ENCODE peak calls at places on chromosomes 13 and 19, in five cellular contexts. One of them, this sample, is unnamed.

GRCh38 chr19:10007811-10008211 is 2.5 kb downstream of the COL5A3 start:
- DNase-seq in upper lobe of left lung: no peak
- DNase-seq in mucosa of gallbladder: no peak
- DNase-seq in caudate nucleus: no peak
- DNase-seq in Jurkat, Clone E6-1: no peak
- DNase-seq in this sample: no peak

GRCh38 chr13:68048802-68049359 is 818.7 kb upstream of the PCDH9 start:
- DNase-seq in Jurkat, Clone E6-1: no peak
- DNase-seq in caudate nucleus: no peak
- DNase-seq in mucosa of gallbladder: no peak
- DNase-seq in upper lobe of left lung: no peak
- DNase-seq in this sample: no peak

GRCh38 chr13:33185853-33186252 is 99.7 kb downstream of the STARD13 start:
- DNase-seq in caudate nucleus: no peak
- DNase-seq in upper lobe of left lung: no peak
- DNase-seq in mucosa of gallbladder: no peak
- DNase-seq in Jurkat, Clone E6-1: no peak
- DNase-seq in this sample: no peak

GRCh38 chr19:15197275-15198005 is 3.4 kb downstream of the NOTCH3 start:
- DNase-seq in upper lobe of left lung: no peak
- DNase-seq in caudate nucleus: no peak
- DNase-seq in mucosa of gallbladder: no peak
- DNase-seq in Jurkat, Clone E6-1: peak
- DNase-seq in this sample: no peak

GRCh38 chr19:53991224-53992113 is at the start of gene CACNG6:
- DNase-seq in upper lobe of left lung: no peak
- DNase-seq in caudate nucleus: no peak
- DNase-seq in mucosa of gallbladder: no peak
- DNase-seq in Jurkat, Clone E6-1: no peak
- DNase-seq in this sample: no peak

GRCh38 chr13:70668983-70669382 is 560.7 kb upstream of the KLHL1 start:
- DNase-seq in mucosa of gallbladder: no peak
- DNase-seq in caudate nucleus: no peak
- DNase-seq in Jurkat, Clone E6-1: no peak
- DNase-seq in upper lobe of left lung: no peak
- DNase-seq in this sample: no peak

GRCh38 chr13:34465423-34465922 is 476.6 kb upstream of the NBEA start:
- DNase-seq in caudate nucleus: no peak
- DNase-seq in mucosa of gallbladder: no peak
- DNase-seq in upper lobe of left lung: no peak
- DNase-seq in Jurkat, Clone E6-1: no peak
- DNase-seq in this sample: no peak

GRCh38 chr13:113997845-113998751 is 24.2 kb upstream of the C13orf46 start:
- DNase-seq in Jurkat, Clone E6-1: no peak
- DNase-seq in mucosa of gallbladder: no peak
- DNase-seq in upper lobe of left lung: peak
- DNase-seq in caudate nucleus: no peak
- DNase-seq in this sample: no peak

GRCh38 chr13:113058129-113058987 is 47.2 kb upstream of the F7 start:
- DNase-seq in Jurkat, Clone E6-1: no peak
- DNase-seq in caudate nucleus: no peak
- DNase-seq in mucosa of gallbladder: no peak
- DNase-seq in upper lobe of left lung: peak
- DNase-seq in this sample: no peak

GRCh38 chr19:37987356-37988332 is 80.6 kb downstream of the SIPA1L3 start:
- DNase-seq in Jurkat, Clone E6-1: no peak
- DNase-seq in mucosa of gallbladder: no peak
- DNase-seq in upper lobe of left lung: no peak
- DNase-seq in caudate nucleus: no peak
- DNase-seq in this sample: no peak

GRCh38 chr13:97125810-97126738 is 96.1 kb upstream of the MBNL2 start:
- DNase-seq in Jurkat, Clone E6-1: no peak
- DNase-seq in mucosa of gallbladder: no peak
- DNase-seq in caudate nucleus: no peak
- DNase-seq in upper lobe of left lung: peak
- DNase-seq in this sample: no peak

GRCh38 chr19:3360494-3361383 is 5.6 kb upstream of the NFIC start:
- DNase-seq in Jurkat, Clone E6-1: no peak
- DNase-seq in caudate nucleus: peak
- DNase-seq in mucosa of gallbladder: peak
- DNase-seq in upper lobe of left lung: peak
- DNase-seq in this sample: peak

GRCh38 chr19:38337360-38337653 is 1.7 kb downstream of the CATSPERG start:
- DNase-seq in Jurkat, Clone E6-1: no peak
- DNase-seq in upper lobe of left lung: no peak
- DNase-seq in mucosa of gallbladder: no peak
- DNase-seq in caudate nucleus: no peak
- DNase-seq in this sample: no peak

GRCh38 chr19:43664008-43664407 is 6.0 kb downstream of the PLAUR start:
- DNase-seq in mucosa of gallbladder: no peak
- DNase-seq in Jurkat, Clone E6-1: peak
- DNase-seq in upper lobe of left lung: no peak
- DNase-seq in caudate nucleus: no peak
- DNase-seq in this sample: peak

GRCh38 chr13:112767506-112768471 is 78.0 kb downstream of the ATP11A start:
- DNase-seq in Jurkat, Clone E6-1: no peak
- DNase-seq in mucosa of gallbladder: no peak
- DNase-seq in upper lobe of left lung: peak
- DNase-seq in caudate nucleus: no peak
- DNase-seq in this sample: no peak